ENCODE peak calls at places on chromosomes 12 and 14, in nine cellular contexts. B is T47D, X is foreskin fibroblast, E is NCI-H774, A is NT2/D1, L is A673, G is GM12878, O is iPS-NIHi11, S is GM03348. W is an unnamed sample.

GRCh38 chr14:62432955-62433354 is 612.3 kb downstream of the KCNH5 start:
- DNase-seq in B (no peak), X (no peak), E (no peak), A (no peak), L (no peak), G (no peak), O (no peak), S (no peak), W (no peak)

GRCh38 chr14:29518335-29518734 is 409.3 kb downstream of the PRKD1 start:
- DNase-seq in B (no peak), X (peak; percentile 7), E (no peak), A (no peak), L (peak; percentile 10), G (no peak), O (no peak), S (peak; percentile 27), W (no peak)

GRCh38 chr12:76190249-76190648 is 105.8 kb upstream of the NAP1L1 start:
- DNase-seq in B (no peak), X (peak; percentile 8), E (no peak), A (no peak), L (no peak), G (no peak), O (no peak), S (no peak), W (no peak)

GRCh38 chr14:71204231-71204630 is 297.0 kb downstream of the PCNX1 start:
- DNase-seq in B (no peak), X (no peak), E (no peak), A (no peak), L (no peak), G (no peak), O (no peak), S (no peak), W (no peak)

GRCh38 chr14:52348796-52349195 is 34.7 kb downstream of the PTGER2 start:
- DNase-seq in B (no peak), X (peak; percentile 67), E (no peak), A (no peak), L (no peak), G (no peak), O (no peak), S (peak; percentile 49), W (no peak)

GRCh38 chr12:68291396-68292036 is 38.1 kb upstream of the IL22 start:
- DNase-seq in B (no peak), X (no peak), E (no peak), A (no peak), L (no peak), G (no peak), O (no peak), S (no peak), W (no peak)

GRCh38 chr12:92224685-92225331 is 79.2 kb upstream of the BTG1 start:
- DNase-seq in B (no peak), X (peak; percentile 73), E (no peak), A (peak; percentile 9), L (no peak), G (no peak), O (no peak), S (peak; percentile 30), W (no peak)

GRCh38 chr14:50311337-50311973 is 574 bp downstream of the L2HGDH start:
- DNase-seq in B (peak; percentile 90), X (no peak), E (no peak), A (no peak), L (peak; percentile 51), G (no peak), O (no peak), S (no peak), W (no peak)